ENCODE peak calls at places on chromosomes 6 and 20, in six cellular contexts. G is psoas muscle, Z is HFFc6, X is M059J, O is heart right ventricle, H is AG04449. U is an unnamed sample.
A peak's percentile ranks its signal among the peaks of the same experiment; 100 is the strongest.

GRCh38 chr6:133512410-133513016 is 271.4 kb downstream of the EYA4 start:
- DNase-seq in G (peak; percentile 26), Z (peak; percentile 36), X (peak; percentile 61), O (peak; percentile 21), H (no peak), U (peak; percentile 20)

GRCh38 chr6:28977351-28978136 is 27.6 kb downstream of the ZNF311 start:
- DNase-seq in G (peak; percentile 27), Z (peak; percentile 57), X (peak; percentile 93), O (no peak), H (no peak), U (no peak)

GRCh38 chr20:53940883-53941546 is 129.4 kb downstream of the BCAS1 start:
- DNase-seq in G (no peak), Z (peak; percentile 91), X (peak; percentile 99), O (peak; percentile 48), H (peak; percentile 64), U (peak; percentile 54)

GRCh38 chr20:17616480-17617211 is 46.8 kb downstream of the DSTN start:
- DNase-seq in G (no peak), Z (no peak), X (no peak), O (no peak), H (no peak), U (no peak)

GRCh38 chr6:105077592-105078463 is 102.0 kb downstream of the POPDC3 start:
- DNase-seq in G (no peak), Z (peak; percentile 47), X (peak; percentile 64), O (no peak), H (no peak), U (peak; percentile 11)

GRCh38 chr6:127366281-127367022 is 23.0 kb upstream of the ECHDC1 start:
- DNase-seq in G (no peak), Z (peak; percentile 97), X (peak; percentile 100), O (no peak), H (peak; percentile 94), U (peak; percentile 91)

GRCh38 chr6:30163090-30163917 is at the start of gene TRIM15:
- DNase-seq in G (no peak), Z (no peak), X (no peak), O (no peak), H (no peak), U (no peak)

GRCh38 chr6:29924287-29924686 is 18.0 kb upstream of the HLA-A start:
- DNase-seq in G (no peak), Z (no peak), X (no peak), O (no peak), H (no peak), U (no peak)

GRCh38 chr20:44295995-44296394 is 15.0 kb downstream of the FITM2 start:
- DNase-seq in G (no peak), Z (no peak), X (no peak), O (no peak), H (no peak), U (no peak)

GRCh38 chr6:169852504-169853195 is 101.2 kb downstream of the ERMARD start:
- DNase-seq in G (no peak), Z (no peak), X (peak; percentile 54), O (no peak), H (no peak), U (no peak)

GRCh38 chr6:68468244-68468884 is 166.7 kb upstream of the ADGRB3 start:
- DNase-seq in G (no peak), Z (no peak), X (peak; percentile 7), O (no peak), H (no peak), U (no peak)

GRCh38 chr20:50467618-50468373 is 42.4 kb upstream of the PTPN1 start:
- DNase-seq in G (peak; percentile 28), Z (peak; percentile 24), X (peak; percentile 57), O (no peak), H (no peak), U (peak; percentile 53)

GRCh38 chr6:158649289-158650143 is at the start of gene SYTL3:
- DNase-seq in G (no peak), Z (peak; percentile 55), X (peak; percentile 94), O (peak; percentile 41), H (peak; percentile 69), U (no peak)

GRCh38 chr6:109580519-109580918 is 97.5 kb upstream of the ZBTB24 start:
- DNase-seq in G (no peak), Z (no peak), X (peak; percentile 71), O (no peak), H (no peak), U (no peak)

GRCh38 chr6:118177720-118178119 is 270.7 kb downstream of the SLC35F1 start:
- DNase-seq in G (no peak), Z (no peak), X (no peak), O (no peak), H (no peak), U (no peak)

GRCh38 chr20:6074145-6074561 is 20.3 kb upstream of the LRRN4 start:
- DNase-seq in G (no peak), Z (peak; percentile 7), X (peak; percentile 66), O (peak; percentile 41), H (no peak), U (no peak)

GRCh38 chr20:17863577-17864292 is 104.9 kb downstream of the SNX5 start:
- DNase-seq in G (no peak), Z (no peak), X (peak; percentile 42), O (no peak), H (no peak), U (no peak)

GRCh38 chr6:13711384-13711725 is 280 bp downstream of the RANBP9 start:
- DNase-seq in G (no peak), Z (peak; percentile 61), X (no peak), O (no peak), H (no peak), U (no peak)

GRCh38 chr6:41721396-41721795 is 14.0 kb downstream of the TFEB start:
- DNase-seq in G (no peak), Z (no peak), X (no peak), O (no peak), H (no peak), U (no peak)

GRCh38 chr6:152957796-152958195 is 25.0 kb downstream of the FBXO5 start:
- DNase-seq in G (no peak), Z (no peak), X (no peak), O (no peak), H (no peak), U (no peak)

GRCh38 chr6:47247227-47247797 is 62.4 kb downstream of the TNFRSF21 start:
- DNase-seq in G (no peak), Z (no peak), X (no peak), O (peak; percentile 53), H (no peak), U (peak; percentile 18)

GRCh38 chr6:93894521-93894920 is 475.2 kb upstream of the EPHA7 start:
- DNase-seq in G (no peak), Z (no peak), X (no peak), O (no peak), H (no peak), U (no peak)

GRCh38 chr20:18288748-18289705 is 700 bp downstream of the ZNF133 start:
- DNase-seq in G (peak; percentile 12), Z (peak; percentile 2), X (peak; percentile 45), O (no peak), H (no peak), U (peak; percentile 30)

GRCh38 chr6:113645986-113646385 is 211.2 kb upstream of the MARCKS start:
- DNase-seq in G (no peak), Z (no peak), X (no peak), O (no peak), H (no peak), U (no peak)

GRCh38 chr20:46523696-46524328 is 10.5 kb upstream of the ZNF334 start:
- DNase-seq in G (no peak), Z (no peak), X (peak; percentile 19), O (no peak), H (no peak), U (no peak)

GRCh38 chr6:133991096-133991593 is 38.1 kb downstream of the TBPL1 start:
- DNase-seq in G (no peak), Z (peak; percentile 72), X (peak; percentile 90), O (no peak), H (peak; percentile 92), U (peak; percentile 43)

GRCh38 chr6:106461084-106461483 is 100.6 kb downstream of the CRYBG1 start:
- DNase-seq in G (no peak), Z (no peak), X (no peak), O (no peak), H (no peak), U (no peak)

GRCh38 chr6:53651149-53651763 is 14.3 kb downstream of the KLHL31 start:
- DNase-seq in G (peak; percentile 26), Z (peak; percentile 56), X (peak; percentile 82), O (peak; percentile 59), H (peak; percentile 17), U (peak; percentile 42)

GRCh38 chr20:37344506-37345338 is 1.2 kb upstream of the SRC start:
- DNase-seq in G (no peak), Z (no peak), X (no peak), O (no peak), H (no peak), U (no peak)

GRCh38 chr6:137490961-137491360 is 3.2 kb downstream of the OLIG3 start:
- DNase-seq in G (no peak), Z (no peak), X (no peak), O (no peak), H (no peak), U (no peak)

GRCh38 chr6:122548820-122549219 is 61.4 kb upstream of the PKIB start:
- DNase-seq in G (no peak), Z (no peak), X (no peak), O (no peak), H (no peak), U (no peak)

GRCh38 chr6:18692920-18693319 is 305.8 kb downstream of the RNF144B start:
- DNase-seq in G (no peak), Z (no peak), X (no peak), O (no peak), H (no peak), U (no peak)

GRCh38 chr20:62413896-62414481 is 6.9 kb upstream of the CABLES2 start:
- DNase-seq in G (no peak), Z (no peak), X (peak; percentile 28), O (no peak), H (no peak), U (no peak)

GRCh38 chr6:83057705-83058321 is 7.8 kb downstream of the UBE3D start:
- DNase-seq in G (no peak), Z (peak; percentile 22), X (peak; percentile 65), O (peak; percentile 21), H (no peak), U (peak; percentile 65)

GRCh38 chr6:44020148-44020547 is 107.1 kb downstream of the MRPL14 start:
- DNase-seq in G (no peak), Z (no peak), X (no peak), O (no peak), H (no peak), U (no peak)

GRCh38 chr20:48823960-48824497 is 3.8 kb downstream of the PREX1 start:
- DNase-seq in G (no peak), Z (peak; percentile 83), X (peak; percentile 99), O (no peak), H (no peak), U (peak; percentile 60)

GRCh38 chr20:3646067-3646440 is 17.1 kb downstream of the GFRA4 start:
- DNase-seq in G (no peak), Z (peak; percentile 9), X (no peak), O (no peak), H (no peak), U (no peak)

GRCh38 chr6:148192310-148192709 is 150.3 kb upstream of the SASH1 start:
- DNase-seq in G (no peak), Z (peak; percentile 61), X (peak; percentile 98), O (no peak), H (peak; percentile 85), U (peak; percentile 62)